ENCODE peak calls at places on chromosomes 7 and 10, in six cellular contexts. D is neural progenitor cell, Z is mesenchymal stem cell, K is Karpas-422, S is GM23248, V is H9. X is an unnamed sample.

GRCh38 chr10:103676851-103677417 is 178.4 kb downstream of the SH3PXD2A start:
- DNase-seq in D (no peak), Z (peak; percentile 89), K (no peak), S (peak; percentile 98), V (no peak), X (no peak)

GRCh38 chr10:62732841-62733653 is 71.5 kb upstream of the ADO start:
- DNase-seq in D (no peak), Z (peak; percentile 78), K (no peak), S (peak; percentile 74), V (no peak), X (no peak)

GRCh38 chr7:122790132-122790531 is 87.4 kb upstream of the RNF148 start:
- DNase-seq in D (no peak), Z (no peak), K (no peak), S (no peak), V (no peak), X (no peak)

GRCh38 chr10:101535949-101536348 is 52.1 kb downstream of the POLL start:
- DNase-seq in D (no peak), Z (no peak), K (no peak), S (no peak), V (no peak), X (no peak)

GRCh38 chr10:35933940-35934636 is 292.0 kb upstream of the FZD8 start:
- DNase-seq in D (no peak), Z (no peak), K (no peak), S (no peak), V (no peak), X (no peak)

GRCh38 chr10:103197177-103197576 is 4.1 kb upstream of the NT5C2 start:
- DNase-seq in D (no peak), Z (peak; percentile 85), K (peak; percentile 31), S (peak; percentile 90), V (no peak), X (no peak)

GRCh38 chr7:216360-217300 is 24.3 kb downstream of the FAM20C start:
- DNase-seq in D (no peak), Z (peak; percentile 86), K (no peak), S (no peak), V (no peak), X (no peak)

GRCh38 chr10:103941801-103942200 is 23.8 kb upstream of the STN1 start:
- DNase-seq in D (no peak), Z (no peak), K (no peak), S (no peak), V (no peak), X (no peak)

GRCh38 chr10:25209618-25210017 is 34.8 kb downstream of the GPR158 start:
- DNase-seq in D (no peak), Z (no peak), K (no peak), S (no peak), V (no peak), X (no peak)

GRCh38 chr7:91826377-91826776 is 54.1 kb downstream of the MTERF1 start:
- DNase-seq in D (no peak), Z (no peak), K (no peak), S (peak; percentile 42), V (no peak), X (no peak)

GRCh38 chr7:121107923-121108498 is 119.5 kb downstream of the CPED1 start:
- DNase-seq in D (peak; percentile 74), Z (peak; percentile 79), K (peak; percentile 83), S (peak; percentile 81), V (no peak), X (no peak)

GRCh38 chr10:65753532-65753931 is 1172.3 kb upstream of the LRRTM3 start:
- DNase-seq in D (no peak), Z (no peak), K (no peak), S (no peak), V (no peak), X (no peak)

GRCh38 chr10:3500408-3500856 is 284.6 kb downstream of the KLF6 start:
- DNase-seq in D (peak; percentile 92), Z (peak; percentile 81), K (no peak), S (peak; percentile 93), V (peak; percentile 81), X (peak; percentile 62)

GRCh38 chr10:124701881-124702656 is 42.1 kb downstream of the FAM53B start:
- DNase-seq in D (no peak), Z (peak; percentile 38), K (no peak), S (no peak), V (no peak), X (no peak)

GRCh38 chr10:22258471-22258870 is 40.7 kb upstream of the EBLN1 start:
- DNase-seq in D (no peak), Z (no peak), K (no peak), S (no peak), V (no peak), X (no peak)

GRCh38 chr10:97916586-97916985 is 66.9 kb downstream of the GOLGA7B start:
- DNase-seq in D (no peak), Z (no peak), K (no peak), S (peak; percentile 49), V (no peak), X (no peak)

GRCh38 chr10:116741391-116742351 is 695 bp downstream of the HSPA12A start:
- DNase-seq in D (peak; percentile 56), Z (peak; percentile 29), K (no peak), S (peak; percentile 68), V (no peak), X (peak; percentile 74)
- H3K27me3 ChIP-seq in D (peaks cover 92% of the 10 kb centered on the region), Z (no peaks in the 10 kb centered on the region), K (no peaks in the 10 kb centered on the region), S (no peaks in the 10 kb centered on the region), V (peaks cover 16% of the 10 kb centered on the region), X (peaks cover 67% of the 10 kb centered on the region)

GRCh38 chr10:113019096-113019495 is 69.0 kb downstream of the TCF7L2 start:
- DNase-seq in D (peak; percentile 60), Z (no peak), K (no peak), S (no peak), V (no peak), X (no peak)

GRCh38 chr10:113021268-113022028 is 71.4 kb downstream of the TCF7L2 start:
- DNase-seq in D (no peak), Z (peak; percentile 14), K (no peak), S (no peak), V (no peak), X (no peak)

GRCh38 chr10:113020838-113021237 is 70.8 kb downstream of the TCF7L2 start:
- DNase-seq in D (no peak), Z (peak; percentile 24), K (no peak), S (peak; percentile 33), V (no peak), X (no peak)

GRCh38 chr10:113019692-113020424 is 69.8 kb downstream of the TCF7L2 start:
- DNase-seq in D (peak; percentile 85), Z (no peak), K (no peak), S (no peak), V (no peak), X (no peak)

DNA sequence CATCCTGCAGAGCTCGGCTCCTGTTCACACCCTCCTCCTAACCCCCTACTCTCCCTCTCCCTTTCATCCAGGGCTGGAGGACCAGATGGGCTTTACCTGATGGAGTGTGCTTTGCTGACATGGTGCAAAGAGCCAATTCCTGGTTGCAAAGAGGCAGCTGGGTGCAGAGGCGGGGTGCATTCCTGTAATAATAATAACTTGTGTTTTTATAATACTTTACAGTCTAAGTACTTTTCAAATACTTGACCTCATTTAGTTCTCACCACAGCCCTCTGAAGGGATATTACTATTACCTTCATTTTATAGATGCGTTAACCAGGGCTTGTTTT is 70.3 kb downstream of the TCF7L2 start:
- DNase-seq in D (no peak), Z (no peak), K (no peak), S (no peak), V (no peak), X (no peak)
- H3K4me1 ChIP-seq in D (peaks cover 45% of the 10 kb centered on the region), Z (peaks cover 28% of the 10 kb centered on the region), K (no peaks in the 10 kb centered on the region), S (peaks cover 13% of the 10 kb centered on the region), V (peaks cover 12% of the 10 kb centered on the region), X (peaks cover 16% of the 10 kb centered on the region)

GRCh38 chr10:132392811-132393694 is 3.9 kb upstream of the PWWP2B start:
- DNase-seq in D (no peak), Z (peak; percentile 74), K (no peak), S (peak; percentile 72), V (no peak), X (no peak)
- H3K9ac ChIP-seq in D (no peak overlapping the region), Z (no peak overlapping the region), K (no peak overlapping the region), S (no peak overlapping the region), V (no peak overlapping the region), X (no peak overlapping the region)

DNA sequence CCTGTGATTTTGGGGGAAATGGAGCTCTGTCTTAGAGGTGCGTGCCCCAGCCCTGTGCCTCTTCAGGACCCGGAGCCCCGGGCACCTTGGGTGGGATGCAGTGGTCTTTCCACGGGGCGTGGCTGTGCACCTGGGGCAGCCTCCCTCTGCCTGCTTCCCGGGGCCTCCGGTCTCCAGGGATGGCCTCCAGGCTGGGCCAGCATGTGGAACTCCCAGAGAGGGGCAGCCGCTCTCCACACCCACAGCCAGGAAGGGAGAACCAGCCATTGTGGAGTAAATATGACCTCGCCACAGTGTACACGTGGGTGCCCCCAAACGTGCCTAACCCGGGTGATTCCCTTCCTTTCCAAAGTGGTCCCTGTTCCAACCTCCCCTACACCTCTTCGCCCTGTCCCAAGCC is 52.6 kb downstream of the JAKMIP3 start:
- DNase-seq in D (no peak), Z (no peak), K (no peak), S (no peak), V (no peak), X (no peak)
- H3K27me3 ChIP-seq in D (no peaks in the 10 kb centered on the region), Z (peaks cover 10% of the 10 kb centered on the region), K (no peaks in the 10 kb centered on the region), S (no peaks in the 10 kb centered on the region), V (no peaks in the 10 kb centered on the region), X (no peaks in the 10 kb centered on the region)

GRCh38 chr7:87218941-87219544 is 489 bp downstream of the TMEM243 start:
- DNase-seq in D (peak; percentile 61), Z (peak; percentile 61), K (peak; percentile 78), S (peak; percentile 78), V (peak; percentile 74), X (peak; percentile 89)
- H3K4me1 ChIP-seq in D (no peaks in the 10 kb centered on the region), Z (peaks cover 15% of the 10 kb centered on the region), K (peaks cover 56% of the 10 kb centered on the region), S (peaks cover 29% of the 10 kb centered on the region), V (peaks cover 2% of the 10 kb centered on the region), X (no peaks in the 10 kb centered on the region)

GRCh38 chr7:32070051-32070405 is 179 bp downstream of the PDE1C start:
- DNase-seq in D (no peak), Z (peak; percentile 27), K (no peak), S (peak; percentile 42), V (no peak), X (no peak)
- H3K9ac ChIP-seq in D (no peak overlapping the region), Z (peak overlapping the region; percentile 88), K (no peak overlapping the region), S (peak overlapping the region; percentile 83), V (peak overlapping the region; percentile 8), X (no peak overlapping the region)

GRCh38 chr10:1182280-1183032 is 126.3 kb downstream of the WDR37 start:
- DNase-seq in D (no peak), Z (no peak), K (no peak), S (no peak), V (no peak), X (peak; percentile 26)

GRCh38 chr10:1183033-1183396 is 126.8 kb downstream of the WDR37 start:
- DNase-seq in D (no peak), Z (no peak), K (no peak), S (no peak), V (no peak), X (no peak)

GRCh38 chr10:1179346-1180070 is 123.3 kb downstream of the WDR37 start:
- DNase-seq in D (no peak), Z (no peak), K (no peak), S (no peak), V (no peak), X (no peak)

GRCh38 chr10:1180071-1180730 is 124.0 kb downstream of the WDR37 start:
- DNase-seq in D (no peak), Z (no peak), K (no peak), S (no peak), V (no peak), X (no peak)

GRCh38 chr10:1180836-1181235 is 124.7 kb downstream of the WDR37 start:
- DNase-seq in D (peak; percentile 36), Z (no peak), K (no peak), S (no peak), V (no peak), X (peak; percentile 75)
- H3K27me3 ChIP-seq in D (no peaks in the 10 kb centered on the region), Z (peaks cover 16% of the 10 kb centered on the region), K (no peaks in the 10 kb centered on the region), S (peaks cover 4% of the 10 kb centered on the region), V (no peaks in the 10 kb centered on the region), X (no peaks in the 10 kb centered on the region)

GRCh38 chr7:2761131-2761624 is 73.2 kb downstream of the AMZ1 start:
- DNase-seq in D (no peak), Z (no peak), K (no peak), S (peak; percentile 64), V (no peak), X (no peak)
- H3K4me1 ChIP-seq in D (no peaks in the 10 kb centered on the region), Z (peaks cover 30% of the 10 kb centered on the region), K (no peaks in the 10 kb centered on the region), S (peaks cover 56% of the 10 kb centered on the region), V (peaks cover 2% of the 10 kb centered on the region), X (no peaks in the 10 kb centered on the region)